ENCODE peak calls at places on chromosomes 1 and 21, in ten cellular contexts. J, M, B, E, F, X, N, Y, I and R are unnamed samples.

GRCh38 chr1:47536646-47537118 is 98.8 kb downstream of the FOXD2 start:
- DNase-seq in M (no peak), F (no peak), X (no peak), B (no peak), J (no peak), N (no peak), I (no peak), Y (no peak), E (peak), R (no peak)

GRCh38 chr1:43552813-43553212 is 22.1 kb downstream of the PTPRF start:
- DNase-seq in F (peak), N (no peak), E (no peak), M (peak), B (no peak), Y (no peak), I (no peak), J (peak), X (no peak), R (no peak)

GRCh38 chr1:20149601-20150325 is 10.6 kb downstream of the PLA2G2F start:
- DNase-seq in N (no peak), I (no peak), E (no peak), Y (no peak), B (no peak), J (no peak), F (no peak), X (no peak), M (no peak), R (no peak)

GRCh38 chr21:26887241-26887640 is 42.0 kb upstream of the ADAMTS1 start:
- DNase-seq in X (no peak), E (peak), I (no peak), J (peak), Y (no peak), B (no peak), N (no peak), M (no peak), F (no peak), R (no peak)

GRCh38 chr21:33751120-33751519 is 108.8 kb downstream of the ITSN1 start:
- DNase-seq in Y (peak), B (no peak), N (no peak), E (no peak), F (no peak), J (peak), X (no peak), M (peak), I (no peak), R (peak)

GRCh38 chr1:241775021-241775420 is 73.0 kb upstream of the EXO1 start:
- DNase-seq in B (no peak), N (no peak), J (no peak), M (no peak), F (no peak), Y (no peak), I (no peak), X (no peak), E (no peak), R (no peak)

GRCh38 chr1:231487019-231487418 is 41.5 kb upstream of the TSNAX start:
- DNase-seq in F (no peak), E (no peak), I (no peak), N (no peak), J (peak), M (no peak), B (no peak), Y (peak), X (no peak), R (peak)

GRCh38 chr1:26195805-26196204 is 5.4 kb downstream of the CATSPER4 start:
- DNase-seq in E (no peak), I (no peak), F (no peak), X (no peak), M (no peak), J (no peak), B (no peak), N (no peak), Y (no peak), R (no peak)

GRCh38 chr1:109482796-109483638 is 688 bp upstream of the ATXN7L2 start:
- DNase-seq in M (no peak), J (no peak), B (no peak), Y (peak), N (no peak), X (no peak), E (no peak), F (no peak), I (no peak), R (peak)

GRCh38 chr1:108719654-108720435 is 7.1 kb downstream of the FNDC7 start:
- DNase-seq in J (peak), E (peak), F (no peak), Y (peak), X (no peak), N (no peak), I (no peak), M (peak), B (no peak), R (peak)

GRCh38 chr1:12511516-12512468 is 106.2 kb downstream of the DHRS3 start:
- DNase-seq in Y (peak), F (no peak), N (no peak), X (no peak), I (no peak), B (no peak), E (peak), J (peak), M (no peak), R (peak)

GRCh38 chr1:167428418-167428817 is 89.9 kb downstream of the CD247 start:
- DNase-seq in J (no peak), N (no peak), B (no peak), X (no peak), I (no peak), F (no peak), E (peak), M (no peak), Y (peak), R (peak)

GRCh38 chr1:33030575-33030974 is 6.1 kb downstream of the AK2 start:
- DNase-seq in Y (no peak), N (no peak), B (no peak), F (no peak), M (peak), I (no peak), E (no peak), X (no peak), J (peak), R (no peak)

GRCh38 chr1:109975718-109976117 is 8.8 kb upstream of the AHCYL1 start:
- DNase-seq in Y (peak), J (peak), I (no peak), X (no peak), M (peak), B (no peak), F (no peak), N (no peak), E (peak), R (peak)

GRCh38 chr1:198904356-198904755 is 265.5 kb downstream of the PTPRC start:
- DNase-seq in M (no peak), F (no peak), Y (peak), E (peak), N (no peak), J (peak), B (no peak), X (no peak), I (no peak), R (no peak)

GRCh38 chr1:225899044-225899925 is 10.3 kb upstream of the LEFTY1 start:
- DNase-seq in Y (no peak), N (no peak), M (no peak), J (no peak), E (no peak), I (no peak), B (no peak), X (no peak), F (no peak), R (no peak)

GRCh38 chr1:71548398-71548797 is 467.6 kb upstream of the ZRANB2 start:
- DNase-seq in F (no peak), B (no peak), J (no peak), M (no peak), X (no peak), N (no peak), Y (no peak), E (no peak), I (no peak), R (no peak)

GRCh38 chr1:10901091-10901893 is 104.8 kb upstream of the CASZ1 start:
- DNase-seq in E (peak), F (no peak), J (no peak), I (no peak), N (no peak), B (no peak), X (peak), M (no peak), Y (no peak), R (peak)

GRCh38 chr1:113040718-113041412 is 32.1 kb upstream of the LRIG2 start:
- DNase-seq in E (no peak), J (no peak), X (no peak), M (no peak), Y (no peak), B (no peak), F (no peak), N (no peak), I (no peak), R (no peak)

GRCh38 chr1:109772658-109773202 is 9.0 kb upstream of the EPS8L3 start:
- DNase-seq in I (no peak), X (peak), E (no peak), B (no peak), F (no peak), Y (no peak), N (no peak), J (no peak), M (no peak), R (no peak)

GRCh38 chr1:63701187-63701586 is 72.6 kb upstream of the ROR1 start:
- DNase-seq in Y (no peak), I (no peak), X (no peak), J (no peak), N (no peak), B (no peak), E (no peak), F (no peak), M (no peak), R (no peak)

GRCh38 chr1:162191396-162192322 is 122.2 kb downstream of the NOS1AP start:
- DNase-seq in M (no peak), X (no peak), I (no peak), E (peak), F (no peak), J (no peak), B (no peak), N (no peak), Y (no peak), R (no peak)

GRCh38 chr1:68011786-68012375 is 38.5 kb downstream of the DIRAS3 start:
- DNase-seq in Y (peak), X (no peak), I (no peak), J (no peak), N (no peak), B (no peak), F (no peak), E (peak), M (no peak), R (peak)

GRCh38 chr1:60279798-60280197 is 206.2 kb upstream of the C1orf87 start:
- DNase-seq in I (no peak), J (peak), B (no peak), Y (peak), M (peak), F (no peak), E (no peak), X (no peak), N (no peak), R (no peak)

GRCh38 chr1:228291906-228292608 is 84.2 kb downstream of the OBSCN start:
- DNase-seq in J (no peak), F (no peak), B (peak), X (peak), M (no peak), E (peak), Y (no peak), N (no peak), I (no peak), R (no peak)

GRCh38 chr1:44819594-44820327 is 11.4 kb downstream of the BTBD19 start:
- DNase-seq in X (peak), B (peak), M (no peak), I (no peak), F (peak), Y (peak), E (no peak), J (peak), N (peak), R (peak)